ENCODE peak calls at places on chromosomes 13 and 19, in seven cellular contexts. One of them, this sample, is unnamed.

GRCh38 chr13:100229603-100230002 is 140.7 kb downstream of the PCCA start:
- DNase-seq in NCI-H2081: peak
- DNase-seq in mucosa of gallbladder: no peak
- DNase-seq in MV-4-11: no peak
- DNase-seq in Kasumi-1: no peak
- DNase-seq in skeletal muscle cell: no peak
- DNase-seq in heart right ventricle: no peak
- DNase-seq in this sample: no peak

GRCh38 chr19:43798546-43799409 is 3.5 kb downstream of the LYPD5 start:
- DNase-seq in NCI-H2081: peak
- DNase-seq in Kasumi-1: no peak
- DNase-seq in heart right ventricle: no peak
- DNase-seq in skeletal muscle cell: no peak
- DNase-seq in mucosa of gallbladder: peak
- DNase-seq in MV-4-11: no peak
- DNase-seq in this sample: no peak

GRCh38 chr13:100980171-100980570 is 305.6 kb upstream of the TMTC4 start:
- DNase-seq in skeletal muscle cell: no peak
- DNase-seq in mucosa of gallbladder: no peak
- DNase-seq in NCI-H2081: no peak
- DNase-seq in Kasumi-1: no peak
- DNase-seq in MV-4-11: no peak
- DNase-seq in heart right ventricle: no peak
- DNase-seq in this sample: no peak

GRCh38 chr19:9498183-9498902 is at the start of gene ZNF560:
- DNase-seq in NCI-H2081: no peak
- DNase-seq in Kasumi-1: no peak
- DNase-seq in heart right ventricle: no peak
- DNase-seq in skeletal muscle cell: peak
- DNase-seq in MV-4-11: no peak
- DNase-seq in mucosa of gallbladder: no peak
- DNase-seq in this sample: no peak

GRCh38 chr13:36673352-36673751 is 468 bp upstream of the SERTM1 start:
- DNase-seq in MV-4-11: no peak
- DNase-seq in NCI-H2081: no peak
- DNase-seq in skeletal muscle cell: no peak
- DNase-seq in Kasumi-1: no peak
- DNase-seq in heart right ventricle: no peak
- DNase-seq in mucosa of gallbladder: no peak
- DNase-seq in this sample: no peak

GRCh38 chr19:9323557-9323918 is 441 bp upstream of the ZNF559 start:
- DNase-seq in heart right ventricle: peak
- DNase-seq in Kasumi-1: peak
- DNase-seq in mucosa of gallbladder: peak
- DNase-seq in MV-4-11: peak
- DNase-seq in skeletal muscle cell: peak
- DNase-seq in NCI-H2081: peak
- DNase-seq in this sample: peak

GRCh38 chr13:110801044-110801443 is 87.5 kb downstream of the ING1 start:
- DNase-seq in mucosa of gallbladder: no peak
- DNase-seq in heart right ventricle: no peak
- DNase-seq in Kasumi-1: no peak
- DNase-seq in NCI-H2081: no peak
- DNase-seq in MV-4-11: no peak
- DNase-seq in skeletal muscle cell: no peak
- DNase-seq in this sample: no peak

GRCh38 chr19:44764975-44765948 is 12.4 kb upstream of the CBLC start:
- DNase-seq in skeletal muscle cell: no peak
- DNase-seq in heart right ventricle: no peak
- DNase-seq in mucosa of gallbladder: no peak
- DNase-seq in Kasumi-1: no peak
- DNase-seq in MV-4-11: peak
- DNase-seq in NCI-H2081: no peak
- DNase-seq in this sample: no peak

GRCh38 chr19:56105090-56105701 is 15.9 kb downstream of the ZNF787 start:
- DNase-seq in mucosa of gallbladder: peak
- DNase-seq in skeletal muscle cell: peak
- DNase-seq in Kasumi-1: peak
- DNase-seq in heart right ventricle: peak
- DNase-seq in NCI-H2081: peak
- DNase-seq in MV-4-11: no peak
- DNase-seq in this sample: no peak

GRCh38 chr13:47672245-47672975 is 328.7 kb downstream of the SUCLA2 start:
- DNase-seq in skeletal muscle cell: peak
- DNase-seq in heart right ventricle: no peak
- DNase-seq in NCI-H2081: no peak
- DNase-seq in MV-4-11: peak
- DNase-seq in Kasumi-1: no peak
- DNase-seq in mucosa of gallbladder: no peak
- DNase-seq in this sample: no peak

GRCh38 chr13:73228546-73228945 is 169.7 kb downstream of the KLF5 start:
- DNase-seq in Kasumi-1: no peak
- DNase-seq in skeletal muscle cell: no peak
- DNase-seq in NCI-H2081: no peak
- DNase-seq in mucosa of gallbladder: no peak
- DNase-seq in heart right ventricle: no peak
- DNase-seq in MV-4-11: peak
- DNase-seq in this sample: no peak

GRCh38 chr13:43058836-43059235 is 35.5 kb downstream of the DNAJC15 start:
- DNase-seq in NCI-H2081: no peak
- DNase-seq in Kasumi-1: no peak
- DNase-seq in MV-4-11: no peak
- DNase-seq in mucosa of gallbladder: no peak
- DNase-seq in heart right ventricle: no peak
- DNase-seq in skeletal muscle cell: no peak
- DNase-seq in this sample: no peak

GRCh38 chr13:57629821-57630235 is 1.7 kb upstream of the PCDH17 start:
- DNase-seq in Kasumi-1: no peak
- DNase-seq in heart right ventricle: peak
- DNase-seq in skeletal muscle cell: peak
- DNase-seq in NCI-H2081: peak
- DNase-seq in MV-4-11: no peak
- DNase-seq in mucosa of gallbladder: peak
- DNase-seq in this sample: no peak

This sample was measured in AG04450.